ENCODE peak calls at places on chromosomes 1 and 21, in six cellular contexts. K, B, M, T, V and Q are unnamed samples.

GRCh38 chr1:28437260-28437923 is 67.9 kb downstream of the PHACTR4 start:
- DNase-seq in K (no peak), B (no peak), M (no peak), T (peak; percentile 4), V (no peak), Q (no peak)

GRCh38 chr1:109112056-109112651 is 1.8 kb upstream of the ELAPOR1 start:
- DNase-seq in K (no peak), B (no peak), M (no peak), T (no peak), V (peak; percentile 63), Q (peak; percentile 46)

GRCh38 chr1:153488731-153489130 is 28.3 kb upstream of the S100A7 start:
- DNase-seq in K (peak; percentile 26), B (no peak), M (peak; percentile 83), T (no peak), V (no peak), Q (no peak)

GRCh38 chr1:226625832-226626576 is 77.4 kb downstream of the STUM start:
- DNase-seq in K (no peak), B (no peak), M (peak; percentile 68), T (no peak), V (no peak), Q (no peak)

GRCh38 chr1:78223417-78224215 is 177.8 kb downstream of the GIPC2 start:
- DNase-seq in K (no peak), B (no peak), M (no peak), T (no peak), V (no peak), Q (no peak)

GRCh38 chr1:40860706-40861226 is 1.4 kb downstream of the CITED4 start:
- DNase-seq in K (no peak), B (peak; percentile 76), M (no peak), T (no peak), V (no peak), Q (no peak)

GRCh38 chr1:119715542-119715941 is 3.8 kb downstream of the PHGDH start:
- DNase-seq in K (no peak), B (no peak), M (peak; percentile 69), T (no peak), V (no peak), Q (no peak)

GRCh38 chr1:214019499-214019898 is 31.7 kb downstream of the PROX1 start:
- DNase-seq in K (no peak), B (no peak), M (no peak), T (no peak), V (no peak), Q (no peak)

GRCh38 chr1:81876901-81877750 is 76.4 kb downstream of the ADGRL2 start:
- DNase-seq in K (peak; percentile 54), B (no peak), M (no peak), T (no peak), V (no peak), Q (no peak)

GRCh38 chr1:25893072-25893604 is 13.1 kb downstream of the STMN1 start:
- DNase-seq in K (no peak), B (no peak), M (no peak), T (no peak), V (no peak), Q (no peak)

GRCh38 chr21:28444131-28444530 is 548.5 kb downstream of the LTN1 start:
- DNase-seq in K (no peak), B (no peak), M (no peak), T (no peak), V (no peak), Q (no peak)

GRCh38 chr1:13983393-13983792 is 283.4 kb downstream of the PRDM2 start:
- DNase-seq in K (no peak), B (no peak), M (no peak), T (no peak), V (no peak), Q (no peak)

GRCh38 chr1:52520149-52520548 is 32.7 kb downstream of the TUT4 start:
- DNase-seq in K (no peak), B (no peak), M (no peak), T (no peak), V (no peak), Q (peak; percentile 48)

GRCh38 chr21:17270234-17270633 is 242.6 kb upstream of the CXADR start:
- DNase-seq in K (peak; percentile 72), B (no peak), M (no peak), T (peak; percentile 38), V (peak; percentile 12), Q (peak; percentile 4)

GRCh38 chr1:208988811-208989222 is 594.7 kb upstream of the CAMK1G start:
- DNase-seq in K (peak; percentile 42), B (no peak), M (no peak), T (no peak), V (peak; percentile 13), Q (peak; percentile 66)

GRCh38 chr1:157137773-157138219 is 399 bp downstream of the ETV3 start:
- DNase-seq in K (no peak), B (no peak), M (no peak), T (peak; percentile 50), V (no peak), Q (peak; percentile 39)

GRCh38 chr1:157138220-157139124 is at the start of gene ETV3:
- DNase-seq in K (peak; percentile 78), B (peak; percentile 92), M (peak; percentile 94), T (peak; percentile 93), V (peak; percentile 87), Q (peak; percentile 95)

GRCh38 chr1:157135646-157136045 is 2.5 kb downstream of the ETV3 start:
- DNase-seq in K (no peak), B (no peak), M (no peak), T (no peak), V (no peak), Q (no peak)

GRCh38 chr1:157136133-157136532 is 2.1 kb downstream of the ETV3 start:
- DNase-seq in K (no peak), B (no peak), M (no peak), T (no peak), V (no peak), Q (no peak)

GRCh38 chr1:157137051-157137772 is 983 bp downstream of the ETV3 start:
- DNase-seq in K (no peak), B (no peak), M (no peak), T (peak; percentile 46), V (peak; percentile 43), Q (no peak)
- TF ChIP-seq CTCF in K (no peak), B (no peak), M (no peak), T (no peak), V (no peak), Q (no peak)

DNA sequence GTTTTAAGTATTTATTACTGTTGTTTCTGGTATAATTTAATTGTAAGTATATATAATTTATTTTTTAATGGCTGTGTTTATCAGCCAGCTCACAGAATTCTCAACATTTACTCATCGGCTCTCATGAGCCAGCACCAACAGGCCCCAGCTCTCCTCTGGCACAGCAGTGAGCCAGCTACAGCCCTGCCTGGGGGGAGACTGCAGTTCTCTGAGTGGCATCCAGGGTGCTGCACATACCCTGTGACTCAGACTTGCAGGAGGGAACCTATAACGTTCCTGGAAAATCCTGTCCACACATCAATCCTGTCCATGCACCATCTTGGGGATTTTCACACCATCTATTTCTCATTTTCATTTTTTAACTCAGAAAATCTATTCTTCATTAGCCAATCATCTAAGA is 36.5 kb downstream of the FHAD1 start:
- DNase-seq in K (no peak), B (no peak), M (no peak), T (no peak), V (no peak), Q (no peak)
- TF ChIP-seq CTCF in K (peak; percentile 32), B (no peak), M (no peak), T (no peak), V (no peak), Q (no peak)

GRCh38 chr1:207336559-207337467 is 15.3 kb downstream of the CD55 start:
- DNase-seq in K (no peak), B (no peak), M (no peak), T (no peak), V (peak; percentile 63), Q (peak; percentile 44)

GRCh38 chr1:207333620-207334019 is 12.1 kb downstream of the CD55 start:
- DNase-seq in K (no peak), B (no peak), M (no peak), T (no peak), V (no peak), Q (no peak)

GRCh38 chr1:207335695-207336363 is 14.4 kb downstream of the CD55 start:
- DNase-seq in K (no peak), B (no peak), M (no peak), T (no peak), V (peak; percentile 33), Q (peak; percentile 31)
- TF ChIP-seq CTCF in K (no peak), B (no peak), M (no peak), T (no peak), V (peak; percentile 29), Q (no peak)

DNA sequence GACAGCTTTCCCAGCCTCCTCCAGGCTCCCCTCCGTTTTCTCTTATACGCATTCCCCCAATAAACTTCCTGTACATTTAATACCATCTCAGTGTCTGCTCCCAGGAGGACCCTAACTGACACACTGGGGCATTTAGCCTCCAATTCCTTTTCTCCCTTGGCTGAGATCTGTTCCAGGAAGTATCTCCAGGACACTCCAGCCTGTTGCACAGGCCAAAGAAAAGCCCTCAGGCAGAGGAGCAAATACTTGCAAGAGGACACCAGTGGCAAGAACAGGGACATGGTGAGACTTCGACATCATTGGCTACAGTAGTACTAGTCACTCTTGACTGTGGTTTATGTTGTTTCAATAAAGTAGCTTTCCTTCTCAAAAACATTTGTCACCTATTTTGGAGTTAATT is 4.7 kb upstream of the SYNJ1 start:
- DNase-seq in K (no peak), B (no peak), M (no peak), T (no peak), V (no peak), Q (no peak)
- TF ChIP-seq CTCF in K (no peak), B (no peak), M (no peak), T (no peak), V (no peak), Q (no peak)

DNA sequence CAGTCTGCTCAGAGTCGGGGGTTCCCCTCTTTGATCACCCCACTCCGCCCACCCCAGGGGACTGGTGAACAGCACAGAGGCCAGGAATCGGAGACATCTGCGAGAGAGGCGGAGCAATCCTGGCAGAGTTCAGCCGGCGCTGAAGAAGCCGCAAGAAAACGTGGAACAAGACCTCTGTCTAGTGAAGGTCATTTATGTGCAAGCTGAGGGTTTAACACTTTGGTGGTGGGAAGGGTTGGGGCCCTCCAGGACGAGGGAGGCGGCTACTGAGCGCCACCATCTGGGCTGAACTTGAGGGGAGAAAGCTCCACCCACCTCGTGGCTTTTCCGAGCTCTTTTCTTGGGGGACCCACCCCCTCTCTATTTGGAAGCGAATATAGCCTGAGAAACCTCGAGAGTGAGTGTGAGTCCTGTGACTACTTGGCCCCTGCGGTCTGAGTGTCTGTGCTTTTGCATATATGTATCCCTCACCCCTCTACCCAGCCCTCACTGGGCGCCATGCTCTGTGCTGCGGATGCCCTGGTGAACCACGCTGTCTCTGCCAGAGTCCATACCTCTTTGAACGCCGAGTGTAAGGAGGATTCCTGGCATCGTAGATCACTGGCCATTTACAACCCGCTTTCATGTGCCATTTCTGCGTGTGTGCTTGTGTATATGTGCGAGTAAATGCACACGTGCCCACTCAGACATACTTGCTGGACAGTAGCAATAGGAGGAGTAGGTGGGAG is 1.2 kb upstream of the EPHA10 start:
- DNase-seq in K (no peak), B (no peak), M (no peak), T (peak; percentile 10), V (peak; percentile 10), Q (peak; percentile 52)
- TF ChIP-seq CTCF in K (no peak), B (no peak), M (no peak), T (peak; percentile 20), V (peak; percentile 57), Q (peak; percentile 7)